ENCODE peak calls at places on chromosomes 6 and 20, in four cellular contexts. One of them, this sample, is unnamed.
A peak's percentile ranks its signal among the peaks of the same experiment; 100 is the strongest.

GRCh38 chr6:36292170-36292569 is 22.3 kb downstream of the PNPLA1 start:
- DNase-seq in cardiac muscle cell: no peak
- DNase-seq in left ventricle myocardium inferior: no peak
- DNase-seq in right lobe of liver: no peak
- DNase-seq in this sample: no peak

GRCh38 chr20:50286174-50286511 is 95.5 kb downstream of the CEBPB start:
- DNase-seq in cardiac muscle cell: no peak
- DNase-seq in left ventricle myocardium inferior: no peak
- DNase-seq in right lobe of liver: no peak
- DNase-seq in this sample: no peak

GRCh38 chr6:164897523-164898094 is 411.8 kb downstream of the C6orf118 start:
- DNase-seq in cardiac muscle cell: no peak
- DNase-seq in left ventricle myocardium inferior: no peak
- DNase-seq in right lobe of liver: no peak
- DNase-seq in this sample: no peak

GRCh38 chr6:149013932-149014331 is 267.1 kb downstream of the UST start:
- DNase-seq in cardiac muscle cell: no peak
- DNase-seq in left ventricle myocardium inferior: no peak
- DNase-seq in right lobe of liver: no peak
- DNase-seq in this sample: no peak

GRCh38 chr6:68575765-68576439 is 59.2 kb upstream of the ADGRB3 start:
- DNase-seq in cardiac muscle cell: peak; percentile 5
- DNase-seq in left ventricle myocardium inferior: no peak
- DNase-seq in right lobe of liver: no peak
- DNase-seq in this sample: peak; percentile 40

GRCh38 chr20:54177378-54177777 is 3.6 kb upstream of the CYP24A1 start:
- DNase-seq in cardiac muscle cell: no peak
- DNase-seq in left ventricle myocardium inferior: no peak
- DNase-seq in right lobe of liver: no peak
- DNase-seq in this sample: no peak

GRCh38 chr6:106128981-106129761 is 43.0 kb downstream of the PRDM1 start:
- DNase-seq in cardiac muscle cell: peak; percentile 81
- DNase-seq in left ventricle myocardium inferior: no peak
- DNase-seq in right lobe of liver: no peak
- DNase-seq in this sample: no peak

GRCh38 chr20:46485431-46485830 is 27.9 kb downstream of the ZNF334 start:
- DNase-seq in cardiac muscle cell: no peak
- DNase-seq in left ventricle myocardium inferior: no peak
- DNase-seq in right lobe of liver: no peak
- DNase-seq in this sample: no peak

GRCh38 chr6:1385129-1386042 is 4.0 kb upstream of the FOXF2 start:
- DNase-seq in cardiac muscle cell: no peak
- DNase-seq in left ventricle myocardium inferior: no peak
- DNase-seq in right lobe of liver: no peak
- DNase-seq in this sample: no peak

GRCh38 chr20:35709269-35709668 is 10.1 kb downstream of the ROMO1 start:
- DNase-seq in cardiac muscle cell: no peak
- DNase-seq in left ventricle myocardium inferior: no peak
- DNase-seq in right lobe of liver: no peak
- DNase-seq in this sample: no peak

GRCh38 chr6:15621203-15622044 is 41.4 kb downstream of the DTNBP1 start:
- DNase-seq in cardiac muscle cell: peak; percentile 48
- DNase-seq in left ventricle myocardium inferior: peak; percentile 63
- DNase-seq in right lobe of liver: peak; percentile 54
- DNase-seq in this sample: peak; percentile 22

GRCh38 chr6:91816335-91816734 is 1229.5 kb upstream of the MAP3K7 start:
- DNase-seq in cardiac muscle cell: no peak
- DNase-seq in left ventricle myocardium inferior: no peak
- DNase-seq in right lobe of liver: no peak
- DNase-seq in this sample: no peak

GRCh38 chr20:63894358-63895201 is at the start of gene DNAJC5:
- DNase-seq in cardiac muscle cell: peak; percentile 95
- DNase-seq in left ventricle myocardium inferior: peak; percentile 95
- DNase-seq in right lobe of liver: peak; percentile 97
- DNase-seq in this sample: peak; percentile 96

GRCh38 chr6:126038234-126038633 is 51.9 kb downstream of the TRMT11 start:
- DNase-seq in cardiac muscle cell: no peak
- DNase-seq in left ventricle myocardium inferior: no peak
- DNase-seq in right lobe of liver: no peak
- DNase-seq in this sample: no peak

GRCh38 chr20:23127506-23128279 is 41.6 kb upstream of the CD93 start:
- DNase-seq in cardiac muscle cell: no peak
- DNase-seq in left ventricle myocardium inferior: no peak
- DNase-seq in right lobe of liver: peak; percentile 13
- DNase-seq in this sample: no peak

GRCh38 chr6:163427498-163428254 is 13.2 kb downstream of the QKI start:
- DNase-seq in cardiac muscle cell: peak; percentile 91
- DNase-seq in left ventricle myocardium inferior: no peak
- DNase-seq in right lobe of liver: no peak
- DNase-seq in this sample: no peak

GRCh38 chr6:110338820-110339470 is 19.2 kb downstream of the METTL24 start:
- DNase-seq in cardiac muscle cell: peak; percentile 50
- DNase-seq in left ventricle myocardium inferior: no peak
- DNase-seq in right lobe of liver: no peak
- DNase-seq in this sample: no peak

GRCh38 chr20:22601361-22602141 is 17.2 kb upstream of the FOXA2 start:
- DNase-seq in cardiac muscle cell: no peak
- DNase-seq in left ventricle myocardium inferior: no peak
- DNase-seq in right lobe of liver: no peak
- DNase-seq in this sample: no peak

GRCh38 chr20:17556842-17557674 is 12.8 kb upstream of the DSTN start:
- DNase-seq in cardiac muscle cell: peak; percentile 48
- DNase-seq in left ventricle myocardium inferior: peak; percentile 80
- DNase-seq in right lobe of liver: peak; percentile 84
- DNase-seq in this sample: peak; percentile 91

GRCh38 chr6:40543776-40544175 is 43.4 kb downstream of the LRFN2 start:
- DNase-seq in cardiac muscle cell: no peak
- DNase-seq in left ventricle myocardium inferior: no peak
- DNase-seq in right lobe of liver: no peak
- DNase-seq in this sample: no peak

GRCh38 chr6:27591660-27592059 is 118.8 kb upstream of the ZNF184 start:
- DNase-seq in cardiac muscle cell: peak; percentile 33
- DNase-seq in left ventricle myocardium inferior: no peak
- DNase-seq in right lobe of liver: no peak
- DNase-seq in this sample: no peak

GRCh38 chr6:164247106-164247505 is 832.6 kb downstream of the QKI start:
- DNase-seq in cardiac muscle cell: no peak
- DNase-seq in left ventricle myocardium inferior: no peak
- DNase-seq in right lobe of liver: no peak
- DNase-seq in this sample: no peak

GRCh38 chr20:63155266-63156165 is 60.4 kb downstream of the YTHDF1 start:
- DNase-seq in cardiac muscle cell: no peak
- DNase-seq in left ventricle myocardium inferior: no peak
- DNase-seq in right lobe of liver: peak; percentile 3
- DNase-seq in this sample: no peak

GRCh38 chr20:46334423-46334978 is 26.2 kb upstream of the CDH22 start:
- DNase-seq in cardiac muscle cell: no peak
- DNase-seq in left ventricle myocardium inferior: no peak
- DNase-seq in right lobe of liver: no peak
- DNase-seq in this sample: no peak

GRCh38 chr6:84764332-84765049 is at the start of gene TBX18:
- DNase-seq in cardiac muscle cell: peak; percentile 100
- DNase-seq in left ventricle myocardium inferior: peak; percentile 92
- DNase-seq in right lobe of liver: peak; percentile 74
- DNase-seq in this sample: peak; percentile 61

GRCh38 chr6:25042599-25042936 is 106.8 kb upstream of the RIPOR2 start:
- DNase-seq in cardiac muscle cell: no peak
- DNase-seq in left ventricle myocardium inferior: no peak
- DNase-seq in right lobe of liver: no peak
- DNase-seq in this sample: no peak

GRCh38 chr6:111564482-111564945 is 41.2 kb downstream of the TRAF3IP2 start:
- DNase-seq in cardiac muscle cell: peak; percentile 29
- DNase-seq in left ventricle myocardium inferior: peak; percentile 57
- DNase-seq in right lobe of liver: no peak
- DNase-seq in this sample: no peak

GRCh38 chr6:111781055-111781708 is 92.1 kb downstream of the FYN start:
- DNase-seq in cardiac muscle cell: peak; percentile 81
- DNase-seq in left ventricle myocardium inferior: no peak
- DNase-seq in right lobe of liver: no peak
- DNase-seq in this sample: no peak

GRCh38 chr6:149313070-149313469 is 4.4 kb upstream of the TAB2 start:
- DNase-seq in cardiac muscle cell: no peak
- DNase-seq in left ventricle myocardium inferior: no peak
- DNase-seq in right lobe of liver: no peak
- DNase-seq in this sample: no peak

GRCh38 chr20:15191082-15191723 is 853.8 kb upstream of the FLRT3 start:
- DNase-seq in cardiac muscle cell: no peak
- DNase-seq in left ventricle myocardium inferior: no peak
- DNase-seq in right lobe of liver: no peak
- DNase-seq in this sample: no peak

GRCh38 chr6:144063744-144064401 is 31.5 kb downstream of the SF3B5 start:
- DNase-seq in cardiac muscle cell: peak; percentile 21
- DNase-seq in left ventricle myocardium inferior: peak; percentile 85
- DNase-seq in right lobe of liver: peak; percentile 96
- DNase-seq in this sample: peak; percentile 92

GRCh38 chr20:13681248-13682125 is 42.8 kb upstream of the TASP1 start:
- DNase-seq in cardiac muscle cell: no peak
- DNase-seq in left ventricle myocardium inferior: no peak
- DNase-seq in right lobe of liver: no peak
- DNase-seq in this sample: peak; percentile 16
- TF ChIP-seq CTCF in cardiac muscle cell: no peak
- TF ChIP-seq CTCF in left ventricle myocardium inferior: no peak
- TF ChIP-seq CTCF in right lobe of liver: no peak
- TF ChIP-seq CTCF in this sample: no peak

DNA sequence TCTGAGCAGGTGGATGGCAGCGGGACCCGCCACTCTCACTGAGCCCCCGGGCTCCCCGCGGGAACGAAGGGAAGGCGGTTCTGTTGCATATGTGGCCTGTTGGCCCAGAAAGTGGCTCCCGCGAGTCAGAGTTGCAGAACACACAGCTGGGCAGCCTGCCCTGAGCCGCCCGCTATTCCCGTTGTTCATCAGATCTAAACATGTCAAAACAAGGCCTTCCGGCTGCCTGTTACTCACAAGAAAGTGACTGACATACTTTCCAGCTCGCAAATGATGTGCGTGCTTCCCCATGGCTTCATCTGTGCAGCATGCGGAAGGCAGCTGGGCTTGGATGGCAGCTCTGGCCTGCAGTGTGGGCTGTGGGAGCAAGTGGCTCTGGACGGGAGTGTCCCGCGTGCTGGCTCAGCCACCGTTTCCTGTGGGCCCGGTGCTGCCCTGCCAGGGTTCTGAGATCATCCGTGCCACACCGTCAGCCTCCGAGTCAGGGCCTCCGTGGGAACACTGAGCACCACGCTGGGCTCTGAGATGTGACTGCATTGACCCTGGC is 227.3 kb downstream of the ERMARD start:
- DNase-seq in cardiac muscle cell: no peak
- DNase-seq in left ventricle myocardium inferior: no peak
- DNase-seq in right lobe of liver: no peak
- DNase-seq in this sample: no peak
- H3K9me3 ChIP-seq in cardiac muscle cell: no peaks in the 10 kb centered on the region
- H3K9me3 ChIP-seq in left ventricle myocardium inferior: no peaks in the 10 kb centered on the region
- H3K9me3 ChIP-seq in right lobe of liver: no peaks in the 10 kb centered on the region
- H3K9me3 ChIP-seq in this sample: no peaks in the 10 kb centered on the region

GRCh38 chr20:25059487-25059820 is 1.5 kb upstream of the ACSS1 start:
- DNase-seq in cardiac muscle cell: no peak
- DNase-seq in left ventricle myocardium inferior: no peak
- DNase-seq in right lobe of liver: no peak
- DNase-seq in this sample: peak; percentile 13
- H3K27me3 ChIP-seq in cardiac muscle cell: peaks cover 98% of the 10 kb centered on the region
- H3K27me3 ChIP-seq in left ventricle myocardium inferior: no peaks in the 10 kb centered on the region
- H3K27me3 ChIP-seq in right lobe of liver: no peaks in the 10 kb centered on the region
- H3K27me3 ChIP-seq in this sample: no peaks in the 10 kb centered on the region

DNA sequence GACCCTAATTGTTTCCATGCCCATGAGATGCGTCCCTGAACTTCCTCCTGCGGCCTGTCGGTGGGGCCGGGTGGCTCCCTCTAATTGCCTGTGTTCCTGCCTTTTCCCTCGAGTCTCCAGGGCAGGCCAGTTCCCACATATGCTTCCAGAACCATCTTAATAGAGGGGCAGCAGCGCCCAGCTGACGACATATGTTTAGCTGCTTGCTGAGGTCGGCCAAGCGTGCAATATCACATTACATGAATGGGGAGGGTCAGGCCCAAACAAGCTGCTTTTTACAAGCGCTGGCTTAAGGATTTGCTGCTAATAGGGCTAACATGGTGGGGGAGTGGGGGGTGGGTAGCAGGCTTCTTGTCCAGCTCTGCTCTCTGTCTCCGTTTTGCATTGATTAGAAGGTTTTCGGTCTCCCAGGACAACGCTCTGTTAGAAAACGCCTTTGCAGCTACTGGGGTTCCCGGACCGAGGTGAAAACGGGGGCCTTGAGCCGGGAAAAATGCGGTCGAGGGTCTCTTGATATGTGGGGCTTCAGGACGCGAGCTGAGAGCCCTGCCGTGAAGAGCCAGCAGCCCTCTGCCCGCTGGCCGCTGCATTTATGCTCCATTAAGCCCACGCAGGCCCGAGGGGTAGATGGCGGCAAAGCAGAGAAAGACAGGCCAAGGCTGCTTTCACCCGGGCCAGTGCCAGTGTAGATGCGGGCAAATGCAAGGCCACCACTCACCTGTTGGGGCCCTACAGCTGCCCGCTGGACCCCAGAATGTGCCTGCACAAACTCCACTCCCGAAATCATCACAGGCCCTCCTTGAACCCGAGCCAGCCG is 308.5 kb downstream of the BMP7 start:
- DNase-seq in cardiac muscle cell: no peak
- DNase-seq in left ventricle myocardium inferior: no peak
- DNase-seq in right lobe of liver: no peak
- DNase-seq in this sample: no peak
- TF ChIP-seq CTCF in cardiac muscle cell: no peak
- TF ChIP-seq CTCF in left ventricle myocardium inferior: no peak
- TF ChIP-seq CTCF in right lobe of liver: no peak
- TF ChIP-seq CTCF in this sample: no peak